ENCODE peak calls at places on chromosomes 12 and 14, in seven cellular contexts. C is hepatocyte, F is colonic mucosa, O is fibroblast of lung, X is H1, Z is tibial artery, T is uterus. M is an unnamed sample. For H3K4me1, the result is how much of the 10 kb centered on the place peaks cover.

GRCh38 chr14:65206448-65207096 is 104.3 kb upstream of the MAX start:
- DNase-seq in Z (no peak), F (no peak), T (no peak), O (peak), C (no peak), X (no peak), M (no peak)

GRCh38 chr12:71636704-71637115 is 26.9 kb downstream of the ZFC3H1 start:
- DNase-seq in F (no peak), Z (no peak), O (peak), C (peak), T (no peak), X (no peak), M (no peak)

GRCh38 chr12:11695321-11695720 is 45.8 kb downstream of the ETV6 start:
- DNase-seq in F (no peak), X (no peak), Z (no peak), T (peak), O (peak), C (no peak), M (no peak)

GRCh38 chr14:65038966-65039365 is 52.3 kb downstream of the FNTB start:
- DNase-seq in T (no peak), Z (no peak), X (no peak), C (no peak), F (no peak), O (no peak), M (no peak)

GRCh38 chr14:103856105-103856504 is 8.7 kb upstream of the PPP1R13B start:
- DNase-seq in Z (no peak), F (no peak), O (no peak), X (peak), C (no peak), T (no peak), M (no peak)

GRCh38 chr14:69658664-69659261 is 47.4 kb downstream of the SUSD6 start:
- DNase-seq in O (peak), C (peak), Z (no peak), X (no peak), F (no peak), T (no peak), M (no peak)

GRCh38 chr14:99093532-99094517 is 178.2 kb downstream of the BCL11B start:
- DNase-seq in T (no peak), O (no peak), Z (no peak), F (no peak), C (no peak), X (peak), M (no peak)

GRCh38 chr14:92760524-92760805 is 12.0 kb upstream of the LGMN start:
- DNase-seq in Z (no peak), F (no peak), O (peak), X (no peak), C (no peak), T (no peak), M (no peak)

GRCh38 chr12:86331457-86331856 is 75.3 kb upstream of the MGAT4C start:
- DNase-seq in X (no peak), F (no peak), Z (no peak), T (no peak), C (no peak), O (no peak), M (no peak)

GRCh38 chr14:33457021-33457420 is 493.9 kb downstream of the EGLN3 start:
- DNase-seq in X (no peak), C (no peak), Z (no peak), T (no peak), O (peak), F (no peak), M (no peak)

GRCh38 chr12:109873653-109874052 is 6.7 kb downstream of the GLTP start:
- DNase-seq in F (no peak), X (no peak), Z (no peak), C (no peak), O (no peak), T (no peak), M (no peak)

GRCh38 chr12:63668028-63668799 is at the start of gene DPY19L2:
- DNase-seq in C (peak), O (peak), T (peak), X (peak), Z (peak), F (peak), M (no peak)

GRCh38 chr12:123548107-123548506 is 14.6 kb upstream of the RILPL1 start:
- DNase-seq in Z (no peak), X (no peak), F (no peak), T (no peak), C (no peak), O (no peak), M (no peak)

GRCh38 chr12:104671407-104672095 is 214.8 kb downstream of the CHST11 start:
- DNase-seq in X (no peak), O (peak), T (peak), F (peak), Z (peak), C (peak), M (peak)

GRCh38 chr12:109291531-109292341 is 17.3 kb downstream of the FOXN4 start:
- DNase-seq in C (peak), X (peak), Z (peak), F (peak), O (peak), T (no peak), M (no peak)

GRCh38 chr14:95850429-95850828 is 26.2 kb upstream of the TUNAR start:
- DNase-seq in X (no peak), C (no peak), Z (no peak), O (no peak), T (no peak), F (no peak), M (no peak)
- H3K27ac ChIP-seq in X (no peak), C (no peak), Z (no peak), O (no peak), T (no peak), F (no peak), M (no peak)

DNA sequence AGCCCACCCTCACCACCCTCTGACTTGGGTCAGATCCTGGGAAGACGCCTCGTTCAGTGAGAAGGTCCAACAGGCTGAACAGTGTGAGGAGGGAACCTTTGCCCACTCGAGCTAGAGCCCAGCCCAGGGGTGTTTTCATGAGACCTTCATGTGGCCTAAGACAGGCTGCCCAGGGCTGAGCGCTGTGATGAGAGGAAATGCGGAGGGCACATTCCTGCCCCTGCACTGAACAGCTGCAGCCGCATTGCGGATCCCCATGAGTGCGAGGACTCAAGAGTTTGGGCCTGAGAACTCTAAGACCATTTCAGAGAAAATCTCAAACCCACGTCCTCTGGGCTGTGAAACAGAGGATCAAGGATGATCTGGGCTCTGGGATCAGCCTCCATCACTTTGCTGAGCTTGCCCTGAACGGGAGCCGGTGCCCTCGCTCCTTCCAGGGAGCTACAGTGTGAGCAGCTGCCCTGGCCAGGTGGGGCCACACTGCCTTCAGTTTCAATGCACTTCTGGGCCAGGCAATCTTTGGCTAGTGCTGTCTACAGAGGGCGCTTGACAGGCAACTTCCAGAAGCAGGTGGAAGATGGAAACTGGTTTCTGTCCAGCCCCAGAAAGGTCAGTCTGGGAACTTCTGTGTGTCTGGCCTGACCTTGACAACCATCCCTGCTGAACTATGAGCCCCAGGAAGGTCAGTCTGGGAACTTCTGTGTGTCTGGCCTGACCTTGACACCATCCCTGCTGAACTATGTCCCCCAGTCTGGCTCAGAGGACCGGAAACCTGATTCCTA is 43.5 kb upstream of the P2RX7 start:
- DNase-seq in O (no peak), T (no peak), C (no peak), Z (no peak), F (no peak), X (peak), M (no peak)
- TF ChIP-seq CTCF in O (no peak), T (no peak), C (no peak), Z (no peak), F (no peak), X (peak), M (no peak)

GRCh38 chr14:21309956-21310355 is 30.1 kb downstream of the RPGRIP1 start:
- DNase-seq in C (no peak), F (no peak), X (no peak), O (no peak), Z (no peak), T (no peak), M (no peak)

GRCh38 chr14:21309238-21309636 is 29.4 kb downstream of the RPGRIP1 start:
- DNase-seq in Z (no peak), X (peak), O (no peak), C (no peak), F (no peak), T (no peak), M (no peak)

GRCh38 chr14:21308479-21309237 is 28.8 kb downstream of the RPGRIP1 start:
- DNase-seq in T (peak), C (peak), O (peak), F (peak), X (peak), Z (no peak), M (peak)

GRCh38 chr14:21308132-21308478 is 28.2 kb downstream of the RPGRIP1 start:
- DNase-seq in O (no peak), C (peak), Z (no peak), T (no peak), X (no peak), F (no peak), M (no peak)

GRCh38 chr14:21307641-21308040 is 27.8 kb downstream of the RPGRIP1 start:
- DNase-seq in Z (no peak), C (no peak), F (no peak), T (no peak), X (no peak), O (no peak), M (no peak)
- H3K4me1 ChIP-seq in Z (under half), C (under half), F (under half), T (under half), X (under half), O (under half), M (under half)

GRCh38 chr14:53740570-53740969 is 216.1 kb downstream of the BMP4 start:
- DNase-seq in C (no peak), T (no peak), X (no peak), Z (no peak), O (no peak), F (no peak), M (no peak)

GRCh38 chr14:53744846-53745245 is 211.8 kb downstream of the BMP4 start:
- DNase-seq in C (peak), X (no peak), T (no peak), F (no peak), O (no peak), Z (no peak), M (no peak)

GRCh38 chr14:53741379-53742225 is 215.0 kb downstream of the BMP4 start:
- DNase-seq in C (no peak), X (no peak), T (no peak), F (no peak), O (peak), Z (no peak), M (no peak)

DNA sequence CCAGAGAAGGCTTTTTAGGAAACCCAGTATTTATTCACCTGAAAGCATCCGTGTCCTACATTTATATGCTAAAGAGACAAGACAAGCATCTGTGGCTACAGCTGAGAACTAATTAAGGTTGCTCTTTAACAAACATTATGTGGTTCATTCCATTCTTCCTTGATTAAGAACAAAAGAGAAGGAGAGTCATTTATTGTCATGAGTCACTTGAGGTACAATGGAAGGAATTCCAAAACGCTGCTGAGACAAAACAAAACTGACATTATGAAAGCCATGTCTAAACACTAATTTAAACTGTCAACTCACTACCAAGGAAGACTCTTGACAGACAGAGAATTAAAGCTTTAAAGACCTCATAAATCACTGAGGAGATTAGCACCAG is 214.4 kb downstream of the BMP4 start:
- DNase-seq in T (no peak), X (no peak), Z (no peak), O (peak), F (no peak), C (no peak), M (no peak)
- H3K27ac ChIP-seq in T (no peak), X (no peak), Z (no peak), O (no peak), F (no peak), C (no peak), M (no peak)

DNA sequence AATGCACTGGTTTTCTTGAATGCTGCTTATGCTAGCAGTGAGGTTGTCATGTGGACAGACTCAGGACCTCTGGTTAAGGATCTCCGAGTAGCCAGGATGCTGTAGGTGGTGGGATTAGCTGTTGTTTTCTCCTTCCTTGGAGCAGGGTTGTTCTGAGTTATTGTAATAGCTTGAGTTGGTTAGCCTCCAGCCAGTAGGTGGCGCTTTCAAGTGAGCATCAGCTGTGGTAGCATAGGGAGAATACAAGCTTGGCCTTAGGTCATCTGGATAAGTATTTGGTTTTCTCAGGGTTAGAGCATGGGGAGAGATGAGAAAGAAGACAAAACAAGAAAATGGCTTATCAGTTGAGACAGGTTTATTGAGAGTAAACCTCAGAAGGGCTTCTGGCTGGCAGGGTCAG is 299.7 kb upstream of the FBXO33 start:
- DNase-seq in C (no peak), F (no peak), O (no peak), T (no peak), Z (no peak), X (no peak), M (no peak)
- TF ChIP-seq CTCF in C (no peak), F (no peak), O (no peak), T (no peak), Z (no peak), X (no peak), M (no peak)

GRCh38 chr14:96245710-96246534 is 10.1 kb upstream of the BDKRB1 start:
- DNase-seq in F (no peak), X (no peak), T (no peak), Z (no peak), O (peak), C (no peak), M (no peak)

GRCh38 chr14:96243785-96244184 is 12.2 kb upstream of the BDKRB1 start:
- DNase-seq in Z (no peak), O (no peak), F (no peak), C (no peak), X (no peak), T (no peak), M (no peak)

GRCh38 chr14:96249016-96249415 is 7.0 kb upstream of the BDKRB1 start:
- DNase-seq in C (peak), X (no peak), Z (no peak), T (peak), O (peak), F (no peak), M (no peak)

GRCh38 chr14:96246535-96246839 is 9.5 kb upstream of the BDKRB1 start:
- DNase-seq in T (no peak), Z (no peak), F (no peak), X (no peak), O (peak), C (peak), M (no peak)

DNA sequence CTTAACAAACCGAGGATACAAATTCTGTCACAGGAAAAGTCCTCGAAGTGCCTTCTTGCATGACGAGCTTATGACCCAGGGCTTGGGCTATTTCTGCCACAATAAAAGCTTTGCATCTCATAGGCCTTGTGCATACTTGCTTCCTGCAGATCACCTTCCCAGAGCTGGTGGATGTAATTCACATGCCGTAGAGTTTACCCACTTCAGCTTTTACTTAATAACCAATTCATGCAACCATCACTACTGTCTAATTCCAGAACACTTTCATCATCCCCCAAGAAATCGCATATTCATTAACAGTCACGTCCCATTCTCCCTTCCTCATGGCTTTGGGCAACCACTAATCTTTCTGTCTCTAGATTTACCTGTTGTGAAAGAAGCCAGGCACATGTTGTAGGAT is 9.0 kb upstream of the BDKRB1 start:
- DNase-seq in C (no peak), F (no peak), X (no peak), Z (no peak), T (no peak), O (no peak), M (no peak)
- H3K4me1 ChIP-seq in C (under half), F (under half), X (under half), Z (under half), T (under half), O (under half), M (under half)

GRCh38 chr14:68139466-68140110 is 320.0 kb downstream of the RAD51B start:
- DNase-seq in X (no peak), O (no peak), C (no peak), T (no peak), Z (no peak), F (no peak), M (no peak)

GRCh38 chr14:68137704-68138619 is 318.4 kb downstream of the RAD51B start:
- DNase-seq in Z (no peak), X (peak), T (peak), O (peak), C (peak), F (peak), M (no peak)

GRCh38 chr14:68140801-68141200 is 321.2 kb downstream of the RAD51B start:
- DNase-seq in O (no peak), X (no peak), T (no peak), F (no peak), Z (no peak), C (no peak), M (no peak)

GRCh38 chr14:68141531-68142088 is 322.0 kb downstream of the RAD51B start:
- DNase-seq in C (peak), T (no peak), O (peak), F (no peak), Z (no peak), X (no peak), M (no peak)

DNA sequence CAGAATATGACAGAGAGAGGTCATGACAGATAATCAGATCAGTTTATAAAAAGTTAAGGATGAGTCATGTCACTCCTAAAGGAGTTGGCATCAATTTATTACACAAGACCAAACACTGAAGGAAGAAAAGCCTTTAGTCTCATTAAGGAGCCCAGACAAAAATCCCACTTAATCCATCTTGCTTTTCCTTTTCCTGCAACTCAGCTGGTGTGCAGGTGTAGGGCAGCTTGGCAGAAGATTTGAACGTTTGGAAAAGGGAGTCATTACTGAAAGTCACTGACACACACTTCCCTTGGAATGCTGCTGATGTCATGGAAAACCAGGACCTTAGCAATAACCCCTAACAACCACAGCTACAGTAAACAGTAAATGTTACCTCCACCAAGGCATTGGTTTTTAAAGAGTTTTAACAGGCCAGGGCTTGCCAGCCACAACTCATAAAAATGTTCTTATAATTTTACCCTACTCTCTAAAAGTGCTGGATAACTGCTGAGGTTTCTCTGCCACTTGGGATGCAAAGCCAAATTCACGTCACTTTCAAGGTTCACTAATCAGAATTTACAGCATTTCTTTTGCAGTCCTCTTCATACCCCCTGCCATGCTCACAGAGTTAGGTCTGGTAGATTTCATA is 320.6 kb downstream of the RAD51B start:
- DNase-seq in Z (no peak), F (peak), X (no peak), C (peak), T (peak), O (peak), M (no peak)
- H3K27ac ChIP-seq in Z (peak), F (peak), X (no peak), C (peak), T (peak), O (peak), M (peak)

GRCh38 chr12:132285311-132285741 is 44.1 kb downstream of the GALNT9 start:
- DNase-seq in T (no peak), C (no peak), X (no peak), F (no peak), O (no peak), Z (no peak), M (no peak)

GRCh38 chr12:132284618-132285310 is 44.6 kb downstream of the GALNT9 start:
- DNase-seq in O (peak), C (no peak), X (peak), T (no peak), F (no peak), Z (no peak), M (no peak)

GRCh38 chr12:132282031-132282949 is 47.1 kb downstream of the GALNT9 start:
- DNase-seq in Z (no peak), T (no peak), X (no peak), C (no peak), F (no peak), O (no peak), M (no peak)

GRCh38 chr12:132282950-132283771 is 46.2 kb downstream of the GALNT9 start:
- DNase-seq in O (no peak), X (peak), F (no peak), Z (no peak), T (no peak), C (no peak), M (no peak)

DNA sequence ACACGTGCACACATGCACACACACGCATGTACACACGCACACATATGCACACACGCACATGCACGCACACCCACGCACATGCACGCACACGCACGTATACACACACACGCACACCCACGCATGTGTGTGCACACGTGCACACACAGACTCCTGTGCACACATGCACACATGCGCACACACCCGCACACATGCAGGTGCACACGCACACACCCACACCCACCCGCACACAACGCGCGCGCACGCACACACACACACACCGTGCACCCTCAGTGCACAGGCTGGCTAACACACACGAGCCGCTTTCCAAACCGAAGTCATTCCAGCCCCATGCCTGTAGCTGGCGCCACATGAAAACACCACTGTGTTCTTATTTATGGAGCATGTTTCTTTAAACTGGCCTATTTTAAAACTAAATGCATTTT is 45.3 kb downstream of the GALNT9 start:
- DNase-seq in O (peak), C (no peak), F (no peak), X (no peak), T (no peak), Z (no peak), M (no peak)
- TF ChIP-seq CTCF in O (peak), C (peak), F (no peak), X (peak), T (no peak), Z (no peak), M (no peak)

M was measured in esophagus squamous epithelium.